ENCODE peak calls at places on chromosomes 6 and 20, in six cellular contexts. One of them, this sample, is unnamed.

GRCh38 chr6:92459606-92460005 is 959.8 kb downstream of the EPHA7 start:
- DNase-seq in HCT116: no peak
- DNase-seq in A549: no peak
- DNase-seq in fibroblast of lung: peak
- DNase-seq in tibial nerve: no peak
- DNase-seq in GM12865: no peak
- DNase-seq in this sample: no peak

GRCh38 chr20:35253010-35253409 is 24.9 kb downstream of the MMP24OS start:
- DNase-seq in GM12865: no peak
- DNase-seq in A549: no peak
- DNase-seq in tibial nerve: no peak
- DNase-seq in HCT116: no peak
- DNase-seq in fibroblast of lung: no peak
- DNase-seq in this sample: no peak

GRCh38 chr6:160509610-160510009 is 154.5 kb downstream of the LPA start:
- DNase-seq in fibroblast of lung: no peak
- DNase-seq in tibial nerve: no peak
- DNase-seq in GM12865: no peak
- DNase-seq in HCT116: no peak
- DNase-seq in A549: no peak
- DNase-seq in this sample: no peak

GRCh38 chr6:4280721-4281120 is 145.3 kb upstream of the ECI2 start:
- DNase-seq in fibroblast of lung: peak
- DNase-seq in A549: peak
- DNase-seq in tibial nerve: no peak
- DNase-seq in GM12865: no peak
- DNase-seq in HCT116: no peak
- DNase-seq in this sample: peak

GRCh38 chr6:3801960-3802359 is 47.2 kb upstream of the FAM50B start:
- DNase-seq in GM12865: peak
- DNase-seq in HCT116: no peak
- DNase-seq in tibial nerve: no peak
- DNase-seq in fibroblast of lung: no peak
- DNase-seq in A549: no peak
- DNase-seq in this sample: no peak

GRCh38 chr6:136774228-136775041 is 17.8 kb downstream of the MAP3K5 start:
- DNase-seq in HCT116: no peak
- DNase-seq in A549: no peak
- DNase-seq in GM12865: no peak
- DNase-seq in tibial nerve: no peak
- DNase-seq in fibroblast of lung: peak
- DNase-seq in this sample: no peak

GRCh38 chr6:95686272-95686671 is 108.9 kb downstream of the MANEA start:
- DNase-seq in GM12865: no peak
- DNase-seq in A549: no peak
- DNase-seq in HCT116: no peak
- DNase-seq in fibroblast of lung: no peak
- DNase-seq in tibial nerve: no peak
- DNase-seq in this sample: no peak

GRCh38 chr20:62595491-62595890 is 46.8 kb upstream of the SLCO4A1 start:
- DNase-seq in tibial nerve: no peak
- DNase-seq in A549: peak
- DNase-seq in HCT116: peak
- DNase-seq in fibroblast of lung: peak
- DNase-seq in GM12865: no peak
- DNase-seq in this sample: no peak

GRCh38 chr6:16850332-16851022 is 89.2 kb upstream of the ATXN1 start:
- DNase-seq in A549: no peak
- DNase-seq in HCT116: no peak
- DNase-seq in fibroblast of lung: no peak
- DNase-seq in tibial nerve: no peak
- DNase-seq in GM12865: no peak
- DNase-seq in this sample: no peak

DNA sequence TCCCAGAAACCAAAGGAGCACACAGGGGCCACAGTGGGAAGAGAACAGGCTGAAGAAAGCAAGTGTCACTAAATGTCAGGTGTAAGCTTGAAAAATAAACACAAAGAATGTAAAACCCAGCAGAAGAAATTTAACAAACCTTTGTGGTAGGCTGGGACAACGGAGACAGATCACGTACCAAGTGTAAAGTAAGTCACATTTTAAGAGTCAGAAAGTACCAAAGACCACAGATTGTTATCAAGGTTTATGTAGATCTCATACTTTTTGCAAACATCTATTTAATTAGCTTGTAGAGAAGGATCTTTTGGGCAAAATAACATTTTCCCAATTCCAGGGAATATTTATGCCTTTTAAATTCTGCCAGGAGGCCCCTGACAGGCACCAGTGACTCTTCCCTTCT is 1.6 kb downstream of the CLIC5 start:
- DNase-seq in tibial nerve: no peak
- DNase-seq in HCT116: no peak
- DNase-seq in fibroblast of lung: no peak
- DNase-seq in A549: no peak
- DNase-seq in GM12865: no peak
- DNase-seq in this sample: no peak
- H3K4me3 ChIP-seq in tibial nerve: no peak
- H3K4me3 ChIP-seq in HCT116: no peak
- H3K4me3 ChIP-seq in fibroblast of lung: no peak
- H3K4me3 ChIP-seq in A549: no peak
- H3K4me3 ChIP-seq in GM12865: no peak
- H3K4me3 ChIP-seq in this sample: peak

GRCh38 chr6:119628691-119629621 is 279.4 kb upstream of the MAN1A1 start:
- DNase-seq in HCT116: no peak
- DNase-seq in A549: no peak
- DNase-seq in fibroblast of lung: no peak
- DNase-seq in tibial nerve: no peak
- DNase-seq in GM12865: no peak
- DNase-seq in this sample: no peak
- TF ChIP-seq CTCF in HCT116: peak
- TF ChIP-seq CTCF in A549: no peak
- TF ChIP-seq CTCF in fibroblast of lung: no peak
- TF ChIP-seq CTCF in tibial nerve: no peak
- TF ChIP-seq CTCF in GM12865: no peak
- TF ChIP-seq CTCF in this sample: no peak

DNA sequence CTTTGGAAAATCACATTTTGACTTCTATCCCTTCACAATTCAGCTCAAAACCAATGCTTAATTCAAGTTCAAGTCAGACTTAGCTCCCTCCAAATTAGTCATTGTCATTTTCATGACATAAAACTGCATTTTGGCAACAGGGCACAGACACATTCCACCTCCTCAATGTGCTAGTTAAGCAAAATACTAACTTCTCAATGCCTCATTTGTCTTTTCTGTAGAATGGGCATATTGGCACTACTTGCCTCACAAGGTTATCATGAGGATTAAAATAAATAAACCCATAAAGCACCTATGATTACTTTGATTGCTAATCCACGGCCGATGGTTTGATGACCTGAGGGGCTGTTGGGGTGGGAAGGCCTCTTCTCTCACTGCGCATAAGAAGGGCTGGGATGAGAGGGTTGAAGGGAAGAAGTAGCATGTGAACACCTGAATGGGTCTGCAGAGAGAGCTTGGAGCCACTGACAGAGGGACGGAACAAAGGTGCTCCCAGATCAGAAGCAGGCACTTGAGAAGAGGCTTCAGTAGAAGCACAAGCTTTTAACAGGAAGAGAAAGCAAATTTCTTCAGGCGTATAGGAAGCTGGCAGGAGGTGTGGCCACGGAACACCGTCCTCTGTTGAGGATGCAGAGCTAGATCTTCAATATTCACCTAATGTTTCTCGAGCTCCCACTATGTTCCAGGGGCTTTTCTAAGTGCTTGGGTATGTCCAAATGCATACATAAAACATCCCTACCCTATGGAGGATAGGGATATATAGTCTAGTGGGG is 11.7 kb upstream of the TBC1D7 start:
- DNase-seq in fibroblast of lung: no peak
- DNase-seq in HCT116: no peak
- DNase-seq in tibial nerve: no peak
- DNase-seq in A549: no peak
- DNase-seq in GM12865: peak
- DNase-seq in this sample: no peak
- H3K4me3 ChIP-seq in fibroblast of lung: no peak
- H3K4me3 ChIP-seq in HCT116: no peak
- H3K4me3 ChIP-seq in tibial nerve: no peak
- H3K4me3 ChIP-seq in A549: no peak
- H3K4me3 ChIP-seq in GM12865: no peak
- H3K4me3 ChIP-seq in this sample: no peak

GRCh38 chr6:13428528-13429405 is 58.6 kb downstream of the GFOD1 start:
- DNase-seq in GM12865: peak
- DNase-seq in tibial nerve: no peak
- DNase-seq in A549: no peak
- DNase-seq in HCT116: no peak
- DNase-seq in fibroblast of lung: no peak
- DNase-seq in this sample: no peak

GRCh38 chr6:13427346-13427745 is 60.1 kb downstream of the GFOD1 start:
- DNase-seq in tibial nerve: no peak
- DNase-seq in GM12865: peak
- DNase-seq in fibroblast of lung: no peak
- DNase-seq in HCT116: no peak
- DNase-seq in A549: no peak
- DNase-seq in this sample: no peak

GRCh38 chr6:13429406-13429753 is 58.0 kb downstream of the GFOD1 start:
- DNase-seq in HCT116: no peak
- DNase-seq in tibial nerve: no peak
- DNase-seq in GM12865: peak
- DNase-seq in fibroblast of lung: no peak
- DNase-seq in A549: no peak
- DNase-seq in this sample: no peak

GRCh38 chr6:13425971-13426931 is 61.1 kb downstream of the GFOD1 start:
- DNase-seq in HCT116: no peak
- DNase-seq in tibial nerve: no peak
- DNase-seq in fibroblast of lung: peak
- DNase-seq in GM12865: peak
- DNase-seq in A549: no peak
- DNase-seq in this sample: no peak

GRCh38 chr6:13427838-13428527 is 59.4 kb downstream of the GFOD1 start:
- DNase-seq in fibroblast of lung: no peak
- DNase-seq in A549: no peak
- DNase-seq in HCT116: no peak
- DNase-seq in tibial nerve: no peak
- DNase-seq in GM12865: peak
- DNase-seq in this sample: no peak
- TF ChIP-seq CTCF in fibroblast of lung: no peak
- TF ChIP-seq CTCF in A549: no peak
- TF ChIP-seq CTCF in HCT116: no peak
- TF ChIP-seq CTCF in tibial nerve: no peak
- TF ChIP-seq CTCF in GM12865: peak
- TF ChIP-seq CTCF in this sample: no peak

GRCh38 chr6:54681267-54681666 is 165.3 kb upstream of the FAM83B start:
- DNase-seq in A549: no peak
- DNase-seq in fibroblast of lung: no peak
- DNase-seq in GM12865: no peak
- DNase-seq in tibial nerve: no peak
- DNase-seq in HCT116: no peak
- DNase-seq in this sample: no peak
- H3K4me3 ChIP-seq in A549: no peak
- H3K4me3 ChIP-seq in fibroblast of lung: no peak
- H3K4me3 ChIP-seq in GM12865: peak
- H3K4me3 ChIP-seq in tibial nerve: no peak
- H3K4me3 ChIP-seq in HCT116: no peak
- H3K4me3 ChIP-seq in this sample: no peak

GRCh38 chr6:15500901-15501805 is 161.7 kb downstream of the DTNBP1 start:
- DNase-seq in HCT116: no peak
- DNase-seq in tibial nerve: no peak
- DNase-seq in A549: no peak
- DNase-seq in GM12865: no peak
- DNase-seq in fibroblast of lung: no peak
- DNase-seq in this sample: no peak
- TF ChIP-seq CTCF in HCT116: no peak
- TF ChIP-seq CTCF in tibial nerve: no peak
- TF ChIP-seq CTCF in A549: no peak
- TF ChIP-seq CTCF in GM12865: no peak
- TF ChIP-seq CTCF in fibroblast of lung: no peak
- TF ChIP-seq CTCF in this sample: no peak

GRCh38 chr20:19696620-19697019 is 61.4 kb upstream of the RIN2 start:
- DNase-seq in tibial nerve: no peak
- DNase-seq in A549: no peak
- DNase-seq in GM12865: no peak
- DNase-seq in fibroblast of lung: no peak
- DNase-seq in HCT116: no peak
- DNase-seq in this sample: no peak

GRCh38 chr20:19692685-19693119 is 65.4 kb upstream of the RIN2 start:
- DNase-seq in fibroblast of lung: peak
- DNase-seq in HCT116: peak
- DNase-seq in GM12865: peak
- DNase-seq in A549: peak
- DNase-seq in tibial nerve: peak
- DNase-seq in this sample: no peak

GRCh38 chr20:19697415-19697814 is 60.6 kb upstream of the RIN2 start:
- DNase-seq in fibroblast of lung: no peak
- DNase-seq in HCT116: no peak
- DNase-seq in tibial nerve: no peak
- DNase-seq in A549: no peak
- DNase-seq in GM12865: no peak
- DNase-seq in this sample: no peak

GRCh38 chr20:19693508-19693907 is 64.5 kb upstream of the RIN2 start:
- DNase-seq in GM12865: no peak
- DNase-seq in tibial nerve: no peak
- DNase-seq in HCT116: no peak
- DNase-seq in A549: no peak
- DNase-seq in fibroblast of lung: no peak
- DNase-seq in this sample: no peak

DNA sequence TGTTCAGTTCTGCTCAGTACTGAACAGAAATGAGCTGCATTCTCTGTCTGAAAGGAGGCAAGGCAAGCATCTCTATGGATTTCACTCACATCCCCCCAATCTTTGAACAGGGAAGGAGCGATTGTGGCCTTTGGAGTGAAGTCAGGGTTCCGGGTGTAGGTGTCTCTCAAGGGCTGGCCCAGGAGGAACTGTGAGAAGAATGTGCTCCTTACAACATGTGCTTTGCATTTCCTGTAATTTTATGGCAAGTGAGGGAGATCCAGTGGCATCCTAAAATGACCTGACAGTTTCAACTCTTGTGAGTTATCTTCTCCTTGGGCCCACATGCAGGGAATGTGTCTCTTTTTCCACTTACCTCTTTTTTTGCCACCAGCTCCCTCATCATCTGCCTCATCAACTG is 63.0 kb upstream of the RIN2 start:
- DNase-seq in fibroblast of lung: no peak
- DNase-seq in HCT116: no peak
- DNase-seq in A549: no peak
- DNase-seq in tibial nerve: no peak
- DNase-seq in GM12865: no peak
- DNase-seq in this sample: no peak
- H3K4me3 ChIP-seq in fibroblast of lung: no peak
- H3K4me3 ChIP-seq in HCT116: no peak
- H3K4me3 ChIP-seq in A549: no peak
- H3K4me3 ChIP-seq in tibial nerve: no peak
- H3K4me3 ChIP-seq in GM12865: no peak
- H3K4me3 ChIP-seq in this sample: no peak